ENCODE peak calls at places on chromosome 5, in seven cellular contexts. O is H1, Q is IMR-90, F is mesendoderm, A is H9, M is mesenchymal stem cell, I is trophoblast cell. E is an unnamed sample. For H3K4me1 and H3K79me1, the result is how much of the 10 kb centered on the place peaks cover.

GRCh38 chr5:139392678-139393496 is 2.0 kb downstream of the PROB1 start:
- DNase-seq in O (peak), Q (no peak), F (peak), A (peak), M (peak), I (no peak), E (no peak)

GRCh38 chr5:43854697-43855292 is 251.8 kb downstream of the NNT start:
- DNase-seq in O (no peak), Q (peak), F (peak), A (no peak), M (peak), I (no peak), E (peak)

GRCh38 chr5:98179791-98180755 is 593.4 kb upstream of the RGMB start:
- DNase-seq in O (no peak), Q (no peak), F (no peak), A (no peak), M (no peak), I (no peak), E (no peak)

GRCh38 chr5:27511061-27511460 is 472.7 kb upstream of the CDH9 start:
- DNase-seq in O (no peak), Q (no peak), F (no peak), A (no peak), M (no peak), I (no peak), E (no peak)

GRCh38 chr5:79563247-79563590 is 49.0 kb upstream of the TENT2 start:
- DNase-seq in O (no peak), Q (no peak), F (no peak), A (no peak), M (no peak), I (no peak), E (no peak)

GRCh38 chr5:141475625-141476131 is at the start of gene PCDHGC3:
- DNase-seq in O (peak), Q (peak), F (peak), A (peak), M (peak), I (peak), E (no peak)

GRCh38 chr5:89265511-89266169 is 382.7 kb upstream of the MEF2C start:
- DNase-seq in O (no peak), Q (peak), F (no peak), A (no peak), M (peak), I (no peak), E (no peak)

GRCh38 chr5:66454186-66455078 is 141.8 kb upstream of the MAST4 start:
- DNase-seq in O (no peak), Q (no peak), F (peak), A (no peak), M (no peak), I (peak), E (no peak)

GRCh38 chr5:113232667-113233066 is 202.1 kb downstream of the TSSK1B start:
- DNase-seq in O (peak), Q (no peak), F (no peak), A (no peak), M (no peak), I (no peak), E (no peak)

GRCh38 chr5:177130211-177131018 is 3.2 kb upstream of the NSD1 start:
- DNase-seq in O (no peak), Q (peak), F (peak), A (no peak), M (peak), I (no peak), E (no peak)

GRCh38 chr5:130795037-130795436 is 370.0 kb downstream of the HINT1 start:
- DNase-seq in O (no peak), Q (no peak), F (no peak), A (no peak), M (no peak), I (no peak), E (no peak)

GRCh38 chr5:113612060-113612496 is 98.6 kb downstream of the YTHDC2 start:
- DNase-seq in O (no peak), Q (peak), F (peak), A (no peak), M (peak), I (no peak), E (peak)

GRCh38 chr5:163281512-163281911 is 155.9 kb upstream of the CCNG1 start:
- DNase-seq in O (no peak), Q (no peak), F (no peak), A (no peak), M (no peak), I (no peak), E (no peak)

GRCh38 chr5:16160706-16161105 is 18.9 kb downstream of the MARCHF11 start:
- DNase-seq in O (no peak), Q (peak), F (peak), A (peak), M (peak), I (peak), E (peak)

GRCh38 chr5:80622756-80623155 is 31.7 kb upstream of the MSH3 start:
- DNase-seq in O (no peak), Q (no peak), F (no peak), A (no peak), M (no peak), I (no peak), E (no peak)

GRCh38 chr5:120446068-120446492 is 18.0 kb upstream of the PRR16 start:
- DNase-seq in O (no peak), Q (peak), F (peak), A (no peak), M (peak), I (peak), E (no peak)

GRCh38 chr5:74576941-74577456 is 63.5 kb downstream of the ENC1 start:
- DNase-seq in O (no peak), Q (peak), F (peak), A (no peak), M (peak), I (peak), E (no peak)

GRCh38 chr5:77138981-77139380 is 51.9 kb upstream of the ZBED3 start:
- DNase-seq in O (no peak), Q (peak), F (peak), A (no peak), M (peak), I (no peak), E (no peak)

GRCh38 chr5:107966216-107966615 is 295.5 kb upstream of the EFNA5 start:
- DNase-seq in O (no peak), Q (peak), F (peak), A (no peak), M (no peak), I (no peak), E (no peak)

GRCh38 chr5:14582797-14583137 is 1.2 kb downstream of the OTULINL start:
- DNase-seq in O (no peak), Q (no peak), F (peak), A (no peak), M (no peak), I (no peak), E (no peak)

GRCh38 chr5:43729846-43730478 is 127.0 kb downstream of the NNT start:
- DNase-seq in O (no peak), Q (peak), F (peak), A (no peak), M (peak), I (no peak), E (peak)

GRCh38 chr5:178232124-178232919 is at the start of gene PHYKPL:
- DNase-seq in O (peak), Q (peak), F (peak), A (peak), M (peak), I (peak), E (peak)

GRCh38 chr5:143495124-143495523 is 91.6 kb upstream of the NR3C1 start:
- DNase-seq in O (no peak), Q (peak), F (no peak), A (no peak), M (peak), I (peak), E (no peak)

GRCh38 chr5:112691758-112692157 is 45.9 kb upstream of the APC start:
- DNase-seq in O (peak), Q (peak), F (peak), A (peak), M (peak), I (peak), E (no peak)

GRCh38 chr5:178785999-178786398 is 55.5 kb upstream of the ZNF354A start:
- DNase-seq in O (no peak), Q (no peak), F (no peak), A (no peak), M (peak), I (no peak), E (no peak)

GRCh38 chr5:156888520-156888919 is 38.4 kb downstream of the PPP1R2B start:
- DNase-seq in O (no peak), Q (no peak), F (no peak), A (no peak), M (no peak), I (no peak), E (no peak)

GRCh38 chr5:72363146-72363802 is 43.1 kb downstream of the PTCD2 start:
- DNase-seq in O (no peak), Q (peak), F (peak), A (peak), M (peak), I (no peak), E (no peak)

GRCh38 chr5:179755022-179755421 is 22.4 kb downstream of the MAML1 start:
- DNase-seq in O (no peak), Q (no peak), F (peak), A (no peak), M (peak), I (no peak), E (no peak)

GRCh38 chr5:96601811-96602244 is 60.3 kb upstream of the CAST start:
- DNase-seq in O (peak), Q (peak), F (peak), A (peak), M (peak), I (peak), E (peak)

GRCh38 chr5:151123897-151124751 is 33.5 kb downstream of the ANXA6 start:
- DNase-seq in O (no peak), Q (peak), F (no peak), A (no peak), M (peak), I (no peak), E (no peak)

GRCh38 chr5:73692166-73692640 is 66.2 kb downstream of the ARHGEF28 start:
- DNase-seq in O (no peak), Q (peak), F (no peak), A (no peak), M (peak), I (no peak), E (no peak)

GRCh38 chr5:78746990-78747389 is 98.4 kb upstream of the LHFPL2 start:
- DNase-seq in O (peak), Q (no peak), F (no peak), A (peak), M (no peak), I (no peak), E (no peak)

GRCh38 chr5:144092510-144092909 is 77.9 kb downstream of the YIPF5 start:
- DNase-seq in O (no peak), Q (no peak), F (no peak), A (no peak), M (no peak), I (no peak), E (no peak)

GRCh38 chr5:58133631-58134296 is 326.1 kb downstream of the PLK2 start:
- DNase-seq in O (no peak), Q (peak), F (no peak), A (no peak), M (no peak), I (no peak), E (no peak)

GRCh38 chr5:160369990-160370712 is at the start of gene C1QTNF2:
- DNase-seq in O (peak), Q (peak), F (peak), A (peak), M (peak), I (peak), E (peak)

GRCh38 chr5:6403416-6403815 is 25.1 kb upstream of the MED10 start:
- DNase-seq in O (no peak), Q (no peak), F (no peak), A (no peak), M (no peak), I (no peak), E (no peak)

GRCh38 chr5:145711417-145711816 is 123.7 kb downstream of the PRELID2 start:
- DNase-seq in O (no peak), Q (no peak), F (no peak), A (no peak), M (no peak), I (no peak), E (no peak)

GRCh38 chr5:107184066-107184465 is 486.7 kb downstream of the EFNA5 start:
- DNase-seq in O (no peak), Q (no peak), F (no peak), A (no peak), M (no peak), I (no peak), E (no peak)

DNA sequence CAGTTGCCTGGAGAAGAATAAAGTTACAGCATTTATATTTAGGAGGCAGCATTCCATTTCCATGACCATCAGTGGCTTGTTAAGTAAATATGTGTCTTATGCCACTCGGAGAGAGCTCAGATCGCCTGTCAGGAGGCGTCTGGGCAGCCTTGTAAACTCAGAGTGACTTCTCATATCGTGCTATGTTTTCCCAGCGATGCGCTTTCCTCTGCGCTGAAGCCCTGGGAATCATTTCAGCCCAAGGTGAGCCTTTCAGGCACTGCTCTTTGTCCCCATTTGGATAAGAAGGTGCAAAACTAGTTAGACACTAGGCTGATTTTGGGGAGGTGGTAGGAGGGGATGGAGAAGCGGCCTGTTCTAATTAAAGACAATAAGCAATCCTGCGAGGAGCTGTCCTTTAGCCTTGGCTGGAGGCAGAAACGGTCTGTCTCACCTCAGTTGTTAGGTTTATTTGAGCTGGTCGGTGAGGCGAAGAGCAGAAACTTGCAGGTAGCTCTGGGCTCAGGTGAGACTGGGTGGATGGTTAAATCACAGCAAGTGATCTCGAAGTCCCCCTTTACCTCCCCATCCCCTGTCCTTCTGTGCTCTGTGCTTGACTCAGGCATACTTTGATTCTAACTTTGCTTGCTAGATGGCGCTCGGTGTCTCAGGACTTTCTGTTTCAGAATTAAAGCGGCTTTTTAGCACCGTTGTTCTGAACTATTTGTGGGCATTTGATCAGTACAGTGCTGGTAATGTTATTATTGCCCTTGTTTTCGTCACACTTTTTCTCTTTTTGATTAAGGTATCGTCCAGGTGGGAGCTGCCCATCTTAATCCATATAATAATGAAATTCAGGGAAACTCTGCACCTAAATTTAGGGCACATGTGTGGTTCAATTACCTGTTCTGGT is 24.6 kb downstream of the NR2F1 start:
- DNase-seq in O (peak), Q (peak), F (peak), A (peak), M (peak), I (no peak), E (no peak)
- H3K4me1 ChIP-seq in O (under half), Q (under half), F (under half), A (under half), M (under half), I (under half), E (under half)

GRCh38 chr5:83551826-83552225 is 80.3 kb downstream of the VCAN start:
- DNase-seq in O (no peak), Q (peak), F (no peak), A (no peak), M (peak), I (no peak), E (no peak)
- H3K79me1 ChIP-seq in O (under half), Q (under half), F (under half), A (under half), M (under half), I (under half), E (under half)

DNA sequence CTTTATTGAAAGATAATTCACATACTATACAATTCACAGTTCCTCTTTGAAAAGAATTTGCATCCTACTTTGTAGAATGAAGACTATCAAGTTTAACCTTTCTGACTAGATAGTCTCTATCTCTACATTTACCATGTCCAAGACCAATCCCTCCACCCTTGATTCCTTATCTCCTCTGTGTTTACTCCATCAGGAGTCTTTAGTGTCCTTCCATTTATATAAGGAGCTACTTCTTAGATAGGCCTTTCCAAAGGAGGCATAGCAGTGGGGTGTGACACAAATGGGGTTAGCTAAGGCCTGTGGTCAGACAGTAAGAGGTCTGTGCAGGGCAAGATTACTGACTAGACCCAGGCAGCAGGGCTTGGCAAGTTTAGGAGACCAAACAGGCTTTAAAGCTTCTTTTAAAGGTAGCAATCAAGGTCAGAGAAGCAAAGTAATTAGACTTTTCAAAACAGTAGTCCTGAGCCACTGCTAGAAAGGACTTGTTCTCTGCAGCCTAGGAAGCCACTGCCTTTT is 11.1 kb upstream of the DMXL1 start:
- DNase-seq in O (peak), Q (no peak), F (peak), A (no peak), M (no peak), I (no peak), E (no peak)
- H4K8ac ChIP-seq in O (no peak), Q (no peak), F (no peak), A (no peak), M (no peak), I (no peak), E (no peak)

DNA sequence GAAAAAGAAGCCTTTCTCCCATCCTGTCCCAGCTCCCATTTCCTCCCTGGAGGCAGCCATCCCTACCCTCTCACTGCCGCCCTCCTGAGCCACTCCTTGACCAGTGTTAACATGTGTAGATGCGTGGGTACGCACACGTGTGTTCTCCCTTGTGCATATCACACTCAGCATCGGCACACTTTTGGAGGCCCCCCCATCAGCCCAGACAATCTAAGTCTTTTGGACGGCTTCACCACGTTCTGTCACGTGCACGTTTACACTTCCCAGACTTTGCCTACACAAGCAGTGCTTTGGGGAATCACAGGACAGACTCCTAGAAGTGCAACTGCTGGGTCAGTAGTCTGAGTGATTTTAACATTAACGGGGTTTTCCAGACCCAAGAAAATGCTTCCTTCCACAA is 18.0 kb downstream of the HRH2 start:
- DNase-seq in O (no peak), Q (no peak), F (no peak), A (no peak), M (no peak), I (no peak), E (no peak)
- H3K4me1 ChIP-seq in O (under half), Q (under half), F (under half), A (under half), M (under half), I (under half), E (under half)

DNA sequence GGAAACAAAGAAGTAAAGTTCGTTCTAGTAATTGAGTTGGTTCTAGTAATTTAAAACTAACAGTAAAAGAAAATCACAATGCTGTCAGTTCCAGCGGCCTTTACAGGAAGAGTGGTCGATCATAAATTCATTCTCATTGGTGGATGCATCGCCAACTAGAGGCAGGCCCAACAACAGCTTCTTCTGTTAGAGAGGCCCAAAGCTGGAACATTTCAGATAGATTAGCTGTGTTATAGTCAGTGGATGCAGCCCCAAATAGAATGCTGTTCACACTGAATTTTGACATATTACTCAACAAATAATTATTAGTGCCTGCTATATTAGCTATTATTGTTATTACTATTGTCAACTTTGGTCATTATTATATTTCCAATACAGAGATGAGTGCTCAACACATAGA is 80.8 kb downstream of the ARRDC3 start:
- DNase-seq in O (no peak), Q (no peak), F (peak), A (no peak), M (no peak), I (no peak), E (no peak)
- H3K79me1 ChIP-seq in O (under half), Q (under half), F (under half), A (under half), M (under half), I (under half), E (under half)

GRCh38 chr5:134141346-134142050 is 27.0 kb downstream of the TCF7 start:
- DNase-seq in O (peak), Q (no peak), F (no peak), A (peak), M (peak), I (no peak), E (no peak)
- H4K8ac ChIP-seq in O (no peak), Q (no peak), F (no peak), A (no peak), M (no peak), I (no peak), E (no peak)

GRCh38 chr5:137486707-137487106 is 12.4 kb downstream of the SPOCK1 start:
- DNase-seq in O (no peak), Q (peak), F (no peak), A (no peak), M (no peak), I (no peak), E (no peak)
- H3K4me1 ChIP-seq in O (under half), Q (under half), F (under half), A (under half), M (under half), I (under half), E (under half)

GRCh38 chr5:149156435-149157083 is 15.3 kb downstream of the ABLIM3 start:
- DNase-seq in O (no peak), Q (peak), F (no peak), A (no peak), M (no peak), I (no peak), E (no peak)

GRCh38 chr5:149153751-149154610 is 12.7 kb downstream of the ABLIM3 start:
- DNase-seq in O (no peak), Q (peak), F (no peak), A (no peak), M (peak), I (no peak), E (no peak)

GRCh38 chr5:149160291-149160787 is 19.0 kb downstream of the ABLIM3 start:
- DNase-seq in O (no peak), Q (no peak), F (no peak), A (no peak), M (no peak), I (no peak), E (no peak)

GRCh38 chr5:149154629-149155028 is 13.3 kb downstream of the ABLIM3 start:
- DNase-seq in O (no peak), Q (no peak), F (no peak), A (no peak), M (no peak), I (no peak), E (no peak)

DNA sequence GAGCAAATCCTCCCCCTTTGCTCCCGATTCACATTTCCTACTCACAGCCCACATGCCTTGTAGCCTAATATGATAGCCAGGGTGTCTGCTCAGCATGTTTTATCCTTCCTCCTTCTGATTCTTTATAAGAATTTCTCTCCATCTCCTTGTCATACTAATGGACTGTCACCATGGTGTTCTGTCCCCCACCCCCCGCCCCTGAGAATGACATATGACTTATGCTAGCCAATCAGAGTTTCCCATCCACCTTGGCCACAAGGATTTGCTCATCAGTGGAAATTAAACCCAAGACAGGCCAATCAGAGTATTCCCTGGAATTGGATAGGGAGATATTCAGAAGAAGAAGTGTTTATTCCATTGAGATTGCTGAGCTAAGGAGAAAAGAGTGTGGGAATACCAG is 16.0 kb downstream of the ABLIM3 start:
- DNase-seq in O (no peak), Q (no peak), F (no peak), A (no peak), M (no peak), I (no peak), E (no peak)
- H3K79me1 ChIP-seq in O (under half), Q (half or more), F (under half), A (under half), M (under half), I (under half), E (under half)

E was measured in neuronal stem cell.